ENCODE peak calls at places on chromosomes 7 and 10, in eight cellular contexts. One of them, this sample, is unnamed.

GRCh38 chr7:70072220-70072619 is 473.9 kb downstream of the AUTS2 start:
- DNase-seq in upper lobe of right lung: no peak
- DNase-seq in HFF-Myc: no peak
- DNase-seq in adrenal gland: peak; percentile 26
- DNase-seq in WERI-Rb-1: peak; percentile 54
- DNase-seq in sigmoid colon: no peak
- DNase-seq in hepatocyte: peak; percentile 36
- DNase-seq in transverse colon: no peak
- DNase-seq in this sample: no peak

GRCh38 chr10:128525444-128525843 is 399.2 kb upstream of the MKI67 start:
- DNase-seq in hepatocyte: no peak
- DNase-seq in adrenal gland: no peak
- DNase-seq in HFF-Myc: no peak
- DNase-seq in WERI-Rb-1: no peak
- DNase-seq in transverse colon: no peak
- DNase-seq in sigmoid colon: no peak
- DNase-seq in upper lobe of right lung: no peak
- DNase-seq in this sample: no peak

GRCh38 chr7:4939971-4940720 is 18.8 kb downstream of the MMD2 start:
- DNase-seq in HFF-Myc: no peak
- DNase-seq in WERI-Rb-1: no peak
- DNase-seq in transverse colon: no peak
- DNase-seq in sigmoid colon: peak; percentile 68
- DNase-seq in hepatocyte: no peak
- DNase-seq in upper lobe of right lung: no peak
- DNase-seq in adrenal gland: peak; percentile 13
- DNase-seq in this sample: no peak

GRCh38 chr10:80260295-80261243 is 28.9 kb downstream of the MAT1A start:
- DNase-seq in hepatocyte: no peak
- DNase-seq in sigmoid colon: no peak
- DNase-seq in WERI-Rb-1: peak; percentile 58
- DNase-seq in adrenal gland: peak; percentile 25
- DNase-seq in upper lobe of right lung: no peak
- DNase-seq in transverse colon: no peak
- DNase-seq in HFF-Myc: no peak
- DNase-seq in this sample: no peak

GRCh38 chr7:134533288-134533771 is 6.0 kb downstream of the AKR1B10 start:
- DNase-seq in upper lobe of right lung: no peak
- DNase-seq in hepatocyte: no peak
- DNase-seq in sigmoid colon: no peak
- DNase-seq in transverse colon: no peak
- DNase-seq in WERI-Rb-1: no peak
- DNase-seq in HFF-Myc: peak; percentile 17
- DNase-seq in adrenal gland: no peak
- DNase-seq in this sample: no peak

GRCh38 chr7:119343289-119343688 is 929.7 kb upstream of the KCND2 start:
- DNase-seq in adrenal gland: no peak
- DNase-seq in WERI-Rb-1: no peak
- DNase-seq in hepatocyte: no peak
- DNase-seq in upper lobe of right lung: no peak
- DNase-seq in HFF-Myc: no peak
- DNase-seq in transverse colon: no peak
- DNase-seq in sigmoid colon: no peak
- DNase-seq in this sample: no peak

GRCh38 chr10:110872984-110873569 is 1.3 kb downstream of the PDCD4 start:
- DNase-seq in sigmoid colon: no peak
- DNase-seq in upper lobe of right lung: no peak
- DNase-seq in adrenal gland: no peak
- DNase-seq in transverse colon: no peak
- DNase-seq in HFF-Myc: no peak
- DNase-seq in hepatocyte: no peak
- DNase-seq in WERI-Rb-1: no peak
- DNase-seq in this sample: no peak

GRCh38 chr7:133883591-133883990 is 243.5 kb upstream of the LRGUK start:
- DNase-seq in hepatocyte: no peak
- DNase-seq in upper lobe of right lung: no peak
- DNase-seq in adrenal gland: no peak
- DNase-seq in HFF-Myc: no peak
- DNase-seq in WERI-Rb-1: no peak
- DNase-seq in sigmoid colon: no peak
- DNase-seq in transverse colon: no peak
- DNase-seq in this sample: no peak

GRCh38 chr10:125043824-125044658 is 102.1 kb downstream of the ZRANB1 start:
- DNase-seq in transverse colon: no peak
- DNase-seq in upper lobe of right lung: peak; percentile 37
- DNase-seq in sigmoid colon: peak; percentile 50
- DNase-seq in HFF-Myc: no peak
- DNase-seq in WERI-Rb-1: no peak
- DNase-seq in adrenal gland: no peak
- DNase-seq in hepatocyte: no peak
- DNase-seq in this sample: no peak

GRCh38 chr10:100019824-100020160 is 10.0 kb upstream of the DNMBP start:
- DNase-seq in adrenal gland: no peak
- DNase-seq in upper lobe of right lung: no peak
- DNase-seq in hepatocyte: peak; percentile 55
- DNase-seq in transverse colon: no peak
- DNase-seq in HFF-Myc: no peak
- DNase-seq in WERI-Rb-1: peak; percentile 10
- DNase-seq in sigmoid colon: no peak
- DNase-seq in this sample: no peak

GRCh38 chr10:47264797-47265281 is 35.2 kb upstream of the GDF10 start:
- DNase-seq in upper lobe of right lung: peak; percentile 45
- DNase-seq in transverse colon: peak; percentile 4
- DNase-seq in WERI-Rb-1: no peak
- DNase-seq in hepatocyte: no peak
- DNase-seq in HFF-Myc: no peak
- DNase-seq in sigmoid colon: no peak
- DNase-seq in adrenal gland: no peak
- DNase-seq in this sample: peak; percentile 38

GRCh38 chr7:2572101-2572842 is 13.5 kb downstream of the IQCE start:
- DNase-seq in adrenal gland: peak; percentile 86
- DNase-seq in upper lobe of right lung: no peak
- DNase-seq in sigmoid colon: no peak
- DNase-seq in HFF-Myc: no peak
- DNase-seq in hepatocyte: peak; percentile 49
- DNase-seq in WERI-Rb-1: no peak
- DNase-seq in transverse colon: no peak
- DNase-seq in this sample: no peak

GRCh38 chr7:20033621-20034200 is 183.5 kb downstream of the MACC1 start:
- DNase-seq in upper lobe of right lung: no peak
- DNase-seq in adrenal gland: peak; percentile 49
- DNase-seq in hepatocyte: no peak
- DNase-seq in WERI-Rb-1: no peak
- DNase-seq in transverse colon: no peak
- DNase-seq in sigmoid colon: peak; percentile 69
- DNase-seq in HFF-Myc: no peak
- DNase-seq in this sample: no peak

GRCh38 chr7:158494162-158494586 is 93.4 kb downstream of the PTPRN2 start:
- DNase-seq in WERI-Rb-1: no peak
- DNase-seq in adrenal gland: no peak
- DNase-seq in hepatocyte: no peak
- DNase-seq in upper lobe of right lung: no peak
- DNase-seq in HFF-Myc: no peak
- DNase-seq in transverse colon: no peak
- DNase-seq in sigmoid colon: no peak
- DNase-seq in this sample: no peak
- TF ChIP-seq CTCF in WERI-Rb-1: no peak
- TF ChIP-seq CTCF in adrenal gland: no peak
- TF ChIP-seq CTCF in hepatocyte: no peak
- TF ChIP-seq CTCF in upper lobe of right lung: no peak
- TF ChIP-seq CTCF in HFF-Myc: no peak
- TF ChIP-seq CTCF in transverse colon: no peak
- TF ChIP-seq CTCF in sigmoid colon: no peak
- TF ChIP-seq CTCF in this sample: no peak

GRCh38 chr10:73248259-73248724 is 1.2 kb upstream of the DNAJC9 start:
- DNase-seq in WERI-Rb-1: no peak
- DNase-seq in adrenal gland: no peak
- DNase-seq in transverse colon: no peak
- DNase-seq in upper lobe of right lung: no peak
- DNase-seq in hepatocyte: no peak
- DNase-seq in sigmoid colon: no peak
- DNase-seq in HFF-Myc: no peak
- DNase-seq in this sample: no peak

GRCh38 chr10:73247509-73248258 is 629 bp upstream of the DNAJC9 start:
- DNase-seq in WERI-Rb-1: no peak
- DNase-seq in transverse colon: no peak
- DNase-seq in sigmoid colon: no peak
- DNase-seq in hepatocyte: no peak
- DNase-seq in HFF-Myc: no peak
- DNase-seq in adrenal gland: no peak
- DNase-seq in upper lobe of right lung: no peak
- DNase-seq in this sample: no peak

GRCh38 chr10:73253226-73253557 is 748 bp upstream of the MRPS16 start:
- DNase-seq in adrenal gland: no peak
- DNase-seq in WERI-Rb-1: no peak
- DNase-seq in transverse colon: no peak
- DNase-seq in sigmoid colon: no peak
- DNase-seq in HFF-Myc: no peak
- DNase-seq in hepatocyte: peak; percentile 19
- DNase-seq in upper lobe of right lung: no peak
- DNase-seq in this sample: no peak

GRCh38 chr10:73251683-73252444 is 580 bp downstream of the MRPS16 start:
- DNase-seq in hepatocyte: peak; percentile 38
- DNase-seq in HFF-Myc: no peak
- DNase-seq in upper lobe of right lung: no peak
- DNase-seq in WERI-Rb-1: peak; percentile 28
- DNase-seq in transverse colon: no peak
- DNase-seq in adrenal gland: no peak
- DNase-seq in sigmoid colon: peak; percentile 61
- DNase-seq in this sample: no peak

GRCh38 chr10:73252445-73253225 is at the start of gene MRPS16:
- DNase-seq in WERI-Rb-1: peak; percentile 97
- DNase-seq in hepatocyte: peak; percentile 96
- DNase-seq in sigmoid colon: peak; percentile 98
- DNase-seq in HFF-Myc: peak; percentile 93
- DNase-seq in adrenal gland: peak; percentile 96
- DNase-seq in upper lobe of right lung: peak; percentile 94
- DNase-seq in transverse colon: peak; percentile 96
- DNase-seq in this sample: peak; percentile 94
- TF ChIP-seq CTCF in WERI-Rb-1: no peak
- TF ChIP-seq CTCF in hepatocyte: no peak
- TF ChIP-seq CTCF in sigmoid colon: no peak
- TF ChIP-seq CTCF in HFF-Myc: no peak
- TF ChIP-seq CTCF in adrenal gland: no peak
- TF ChIP-seq CTCF in upper lobe of right lung: peak; percentile 5
- TF ChIP-seq CTCF in transverse colon: no peak
- TF ChIP-seq CTCF in this sample: peak; percentile 5

DNA sequence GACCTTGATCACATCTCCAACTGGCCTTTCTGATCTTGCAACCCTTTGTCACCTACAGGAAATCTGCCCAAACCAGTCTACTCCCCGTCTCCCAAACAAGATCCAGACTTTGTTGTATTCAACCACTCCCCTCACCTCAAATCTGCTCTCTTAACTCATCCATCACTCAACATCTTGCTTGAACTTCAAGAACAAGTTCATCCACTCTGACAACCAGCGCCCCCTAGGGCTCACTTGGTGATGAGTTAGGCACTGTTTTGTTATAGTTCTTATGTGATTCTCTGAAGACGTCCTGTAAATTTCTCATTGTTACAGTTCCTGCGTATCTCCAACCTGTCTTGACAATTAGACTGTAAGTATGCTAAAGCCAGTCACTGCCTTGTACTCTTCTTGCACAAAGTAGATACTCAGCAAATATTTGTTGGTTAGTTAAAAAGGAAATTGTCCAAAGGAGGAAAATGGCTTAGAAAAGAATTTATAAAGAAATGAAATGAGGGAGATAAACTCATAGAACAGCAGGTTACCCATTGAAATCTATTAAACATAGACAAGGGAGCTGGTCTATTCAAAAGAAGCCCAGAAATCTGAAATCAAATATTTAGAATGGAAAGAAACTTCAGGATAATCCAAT is 5.3 kb downstream of the FRMD4A start:
- DNase-seq in HFF-Myc: no peak
- DNase-seq in transverse colon: peak; percentile 23
- DNase-seq in upper lobe of right lung: no peak
- DNase-seq in adrenal gland: peak; percentile 14
- DNase-seq in WERI-Rb-1: peak; percentile 50
- DNase-seq in hepatocyte: peak; percentile 48
- DNase-seq in sigmoid colon: no peak
- DNase-seq in this sample: no peak
- TF ChIP-seq CTCF in HFF-Myc: peak; percentile 72
- TF ChIP-seq CTCF in transverse colon: no peak
- TF ChIP-seq CTCF in upper lobe of right lung: peak; percentile 56
- TF ChIP-seq CTCF in adrenal gland: peak; percentile 33
- TF ChIP-seq CTCF in WERI-Rb-1: peak; percentile 54
- TF ChIP-seq CTCF in hepatocyte: peak; percentile 43
- TF ChIP-seq CTCF in sigmoid colon: no peak
- TF ChIP-seq CTCF in this sample: peak; percentile 67

GRCh38 chr10:78218833-78219490 is 185.3 kb downstream of the RPS24 start:
- DNase-seq in adrenal gland: no peak
- DNase-seq in hepatocyte: no peak
- DNase-seq in WERI-Rb-1: no peak
- DNase-seq in transverse colon: no peak
- DNase-seq in upper lobe of right lung: no peak
- DNase-seq in HFF-Myc: no peak
- DNase-seq in sigmoid colon: no peak
- DNase-seq in this sample: no peak

GRCh38 chr10:78220781-78221180 is 187.1 kb downstream of the RPS24 start:
- DNase-seq in WERI-Rb-1: no peak
- DNase-seq in hepatocyte: no peak
- DNase-seq in upper lobe of right lung: no peak
- DNase-seq in transverse colon: no peak
- DNase-seq in HFF-Myc: no peak
- DNase-seq in sigmoid colon: no peak
- DNase-seq in adrenal gland: no peak
- DNase-seq in this sample: no peak

GRCh38 chr10:78224602-78225001 is 190.9 kb downstream of the RPS24 start:
- DNase-seq in transverse colon: no peak
- DNase-seq in HFF-Myc: no peak
- DNase-seq in hepatocyte: no peak
- DNase-seq in WERI-Rb-1: no peak
- DNase-seq in sigmoid colon: no peak
- DNase-seq in upper lobe of right lung: no peak
- DNase-seq in adrenal gland: no peak
- DNase-seq in this sample: no peak

GRCh38 chr10:78223088-78223487 is 189.4 kb downstream of the RPS24 start:
- DNase-seq in HFF-Myc: no peak
- DNase-seq in WERI-Rb-1: no peak
- DNase-seq in hepatocyte: no peak
- DNase-seq in upper lobe of right lung: no peak
- DNase-seq in transverse colon: no peak
- DNase-seq in adrenal gland: no peak
- DNase-seq in sigmoid colon: no peak
- DNase-seq in this sample: no peak

DNA sequence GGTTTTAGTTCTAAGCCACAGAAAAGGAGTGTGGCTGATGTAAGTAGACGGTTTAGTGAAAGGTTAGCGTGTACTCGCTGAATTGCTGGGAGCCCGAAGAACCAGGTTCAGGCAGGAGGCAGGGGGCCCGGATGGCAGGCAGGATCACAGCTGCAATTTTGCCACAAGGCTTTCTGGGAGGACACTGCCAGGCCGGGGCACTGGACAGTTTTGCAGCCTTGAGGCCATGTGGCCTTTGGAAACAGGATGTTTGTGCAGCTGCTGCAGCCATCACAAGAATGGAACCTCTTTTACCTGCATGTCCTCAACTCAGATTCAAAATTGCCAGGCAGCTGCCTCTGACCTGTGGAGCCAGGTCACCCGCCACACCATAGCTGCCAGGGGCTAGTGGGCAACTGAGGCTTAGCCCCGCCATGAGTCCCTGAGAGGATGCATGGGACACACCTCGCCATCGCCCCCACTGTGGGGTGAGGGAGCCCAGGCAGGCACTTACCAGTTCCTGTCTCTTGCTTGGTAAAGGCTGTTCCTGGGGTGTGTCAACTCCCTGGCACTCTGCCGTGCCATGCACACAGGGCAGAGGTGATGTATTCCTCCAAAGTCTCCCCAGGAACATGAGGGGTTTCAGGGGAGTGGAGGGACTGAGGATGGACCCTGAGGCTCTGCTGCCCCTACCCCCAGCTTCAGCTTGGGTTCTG is 188.6 kb downstream of the RPS24 start:
- DNase-seq in adrenal gland: no peak
- DNase-seq in sigmoid colon: no peak
- DNase-seq in upper lobe of right lung: no peak
- DNase-seq in transverse colon: no peak
- DNase-seq in hepatocyte: no peak
- DNase-seq in WERI-Rb-1: no peak
- DNase-seq in HFF-Myc: no peak
- DNase-seq in this sample: no peak
- TF ChIP-seq CTCF in adrenal gland: no peak
- TF ChIP-seq CTCF in sigmoid colon: no peak
- TF ChIP-seq CTCF in upper lobe of right lung: no peak
- TF ChIP-seq CTCF in transverse colon: no peak
- TF ChIP-seq CTCF in hepatocyte: no peak
- TF ChIP-seq CTCF in WERI-Rb-1: no peak
- TF ChIP-seq CTCF in HFF-Myc: no peak
- TF ChIP-seq CTCF in this sample: no peak

This sample was measured in chondrocyte.